ENCODE peak calls at places on chromosomes 13 and 19, in nine cellular contexts. O is AG10803, P is heart right ventricle, S is mammary epithelial cell, D is lung, I is ascending aorta, M is mesothelial cell of epicardium, H is omental fat pad, C is choroid plexus epithelial cell. E is an unnamed sample.

GRCh38 chr13:97224544-97225324 is 2.6 kb downstream of the MBNL2 start:
- DNase-seq in C (peak; percentile 73), D (no peak), P (no peak), I (peak; percentile 77), O (peak; percentile 68), M (no peak), H (no peak), S (peak; percentile 71), E (no peak)

GRCh38 chr19:9406798-9407352 is 28.5 kb downstream of the ZNF266 start:
- DNase-seq in M (no peak), D (peak; percentile 56), P (peak; percentile 82), S (peak; percentile 78), C (peak; percentile 91), I (peak; percentile 69), H (peak; percentile 23), O (peak; percentile 84), E (no peak)

GRCh38 chr19:33406521-33407139 is 33.1 kb downstream of the CEBPG start:
- DNase-seq in C (peak; percentile 63), H (peak; percentile 83), D (peak; percentile 77), P (peak; percentile 71), M (peak; percentile 89), I (peak; percentile 81), O (peak; percentile 37), S (peak; percentile 28), E (peak; percentile 95)

GRCh38 chr13:33250594-33250993 is 35.0 kb downstream of the STARD13 start:
- DNase-seq in S (no peak), O (peak; percentile 67), P (no peak), C (peak; percentile 52), D (no peak), M (no peak), H (no peak), I (no peak), E (no peak)

GRCh38 chr13:66926851-66927524 is 303.1 kb downstream of the PCDH9 start:
- DNase-seq in I (no peak), M (no peak), S (peak; percentile 87), C (peak; percentile 50), O (no peak), H (no peak), P (no peak), D (no peak), E (no peak)

GRCh38 chr13:39575641-39576238 is 27.3 kb downstream of the LHFPL6 start:
- DNase-seq in S (no peak), H (no peak), D (no peak), M (no peak), C (no peak), I (no peak), O (no peak), P (no peak), E (no peak)

GRCh38 chr19:39940221-39940833 is 5.9 kb upstream of the FCGBP start:
- DNase-seq in C (no peak), S (no peak), P (no peak), M (no peak), H (no peak), O (no peak), I (no peak), D (no peak), E (no peak)

GRCh38 chr13:47044842-47045241 is 148.0 kb upstream of the HTR2A start:
- DNase-seq in I (no peak), M (no peak), D (no peak), P (no peak), S (no peak), H (no peak), C (no peak), O (no peak), E (no peak)

GRCh38 chr13:106161186-106161585 is 374.3 kb downstream of the EFNB2 start:
- DNase-seq in P (no peak), D (no peak), I (no peak), H (no peak), M (no peak), S (no peak), O (peak; percentile 19), C (peak; percentile 47), E (no peak)

DNA sequence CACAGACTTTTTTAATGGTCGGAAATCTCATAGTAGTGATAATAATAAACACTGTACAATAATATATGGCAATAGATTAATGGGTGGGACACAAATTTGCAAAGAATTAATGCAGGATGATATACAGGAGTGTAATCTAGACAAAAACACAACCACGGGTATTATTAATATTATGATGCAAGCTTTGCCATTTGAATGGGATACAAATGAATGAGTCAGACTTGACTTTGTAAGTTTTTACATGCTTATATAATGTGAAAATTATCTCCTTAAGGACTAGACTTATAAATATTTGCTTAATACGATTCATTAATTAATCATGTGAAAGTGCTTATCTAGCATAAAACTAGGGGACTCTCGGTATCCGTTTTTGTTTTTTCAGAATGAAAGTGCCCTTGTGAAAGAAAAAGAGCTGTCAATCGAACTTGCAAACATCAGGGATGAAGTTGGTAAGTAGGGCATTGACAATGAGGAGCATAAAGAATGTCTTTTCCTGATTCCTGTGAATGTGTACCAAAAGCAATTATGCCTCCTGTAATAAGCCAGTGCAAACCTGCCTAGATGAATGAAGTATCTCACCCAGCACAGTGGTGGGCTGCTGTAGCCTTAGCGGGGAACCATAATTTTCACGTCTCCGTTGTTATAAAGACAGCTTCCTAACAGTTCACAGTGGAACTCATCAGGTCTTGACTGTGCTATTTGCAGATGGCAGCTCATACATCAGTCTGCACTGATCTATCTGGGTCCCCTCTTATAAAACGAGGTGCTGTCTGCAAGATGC is 155.7 kb downstream of the SLC7A1 start:
- DNase-seq in H (no peak), D (no peak), I (no peak), C (peak; percentile 6), S (no peak), M (no peak), O (no peak), P (no peak), E (no peak)
- TF ChIP-seq CTCF in H (no peak), D (no peak), I (no peak), C (no peak), S (no peak), M (no peak), O (no peak), P (no peak), E (no peak)

GRCh38 chr19:16298334-16298733 is 26.3 kb upstream of the KLF2 start:
- DNase-seq in M (no peak), C (no peak), I (no peak), P (no peak), D (no peak), S (no peak), O (no peak), H (no peak), E (no peak)
- TF ChIP-seq CTCF in M (no peak), C (no peak), I (no peak), P (no peak), D (no peak), S (no peak), O (no peak), H (no peak), E (no peak)

DNA sequence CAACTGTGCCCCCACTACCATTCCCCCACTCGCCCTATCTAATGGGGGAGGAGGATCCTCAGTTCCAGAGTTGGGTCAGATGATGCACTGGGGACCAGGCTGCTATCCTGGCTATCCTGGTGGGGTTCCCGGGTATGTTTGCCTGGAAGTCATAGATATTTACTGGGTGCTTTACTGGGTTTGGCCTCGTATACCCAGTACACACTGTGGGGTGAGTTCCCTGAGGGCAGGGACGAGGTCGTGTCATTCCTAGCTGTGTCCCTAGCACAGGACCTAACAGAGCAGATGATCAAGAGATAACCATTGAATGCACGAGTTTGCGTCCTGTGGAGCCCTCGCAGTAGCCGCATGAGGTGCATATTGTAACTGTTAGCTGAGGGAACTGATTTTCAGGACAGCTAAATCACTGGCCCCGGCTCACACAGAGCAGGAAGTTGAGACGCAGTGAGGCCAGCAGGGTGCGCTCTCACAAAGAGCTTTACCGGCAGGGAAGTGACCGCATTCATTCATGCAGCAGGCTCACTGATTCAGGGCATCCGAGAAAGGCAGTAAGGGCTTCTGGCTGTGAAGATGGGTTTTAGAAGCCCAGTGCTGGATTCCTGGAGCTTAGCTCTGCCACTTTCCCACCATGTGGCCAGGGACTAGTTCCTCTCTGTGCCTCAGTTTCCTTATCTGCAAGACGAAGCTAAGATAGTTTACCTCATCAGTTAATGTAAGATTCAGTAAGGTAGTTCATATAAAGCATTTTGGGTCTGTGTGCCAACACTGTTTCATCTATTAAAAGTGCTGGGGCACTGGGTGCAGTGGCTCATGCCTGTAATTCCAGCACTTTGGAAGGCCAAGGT is 6.0 kb downstream of the RUVBL2 start:
- DNase-seq in H (no peak), I (no peak), S (peak; percentile 52), M (peak; percentile 71), P (peak; percentile 52), O (peak; percentile 74), C (peak; percentile 87), D (peak; percentile 56), E (no peak)
- TF ChIP-seq CTCF in H (no peak), I (peak; percentile 32), S (peak; percentile 79), M (peak; percentile 59), P (peak; percentile 74), O (peak; percentile 82), C (peak; percentile 87), D (peak; percentile 45), E (no peak)

GRCh38 chr19:41172297-41173164 is 20.5 kb upstream of the CYP2S1 start:
- DNase-seq in H (no peak), S (no peak), M (no peak), D (peak; percentile 37), O (no peak), C (no peak), I (no peak), P (no peak), E (no peak)
- TF ChIP-seq CTCF in H (no peak), S (no peak), M (no peak), D (no peak), O (no peak), C (no peak), I (no peak), P (no peak), E (no peak)

DNA sequence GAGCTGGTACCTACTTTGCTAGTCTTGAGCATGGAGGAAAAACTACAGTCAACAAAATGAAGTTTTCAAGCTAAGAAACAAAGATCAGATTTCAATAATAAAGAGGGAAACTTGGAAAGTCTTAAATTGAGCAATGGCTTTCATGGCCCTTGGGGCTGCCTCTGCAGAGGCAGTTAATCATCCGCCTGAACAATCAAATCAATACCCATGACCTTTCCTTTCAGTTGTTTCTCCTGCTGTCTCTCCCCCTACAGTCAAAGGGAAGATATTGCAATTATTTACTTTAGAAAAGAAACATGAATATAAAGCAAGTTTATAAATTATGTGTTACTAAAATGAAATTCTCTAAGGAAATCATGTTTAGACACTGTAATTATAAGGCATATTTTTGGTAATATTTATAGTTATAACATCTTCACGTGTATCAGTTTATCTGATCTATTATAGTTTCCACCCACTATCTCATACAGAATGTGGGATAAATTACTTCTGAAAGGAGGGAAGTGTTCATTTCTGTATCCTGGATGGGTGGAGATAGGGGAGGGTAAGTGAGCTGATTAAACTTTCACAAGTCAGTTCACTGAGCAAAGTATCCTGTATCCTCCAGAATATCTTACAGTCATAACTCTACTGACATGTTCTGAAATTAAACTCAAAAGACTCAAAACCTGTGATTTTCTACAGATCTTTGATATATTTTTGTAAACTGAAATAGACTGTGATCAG is 72.4 kb upstream of the TSC22D1 start:
- DNase-seq in D (no peak), S (peak; percentile 37), O (peak; percentile 29), C (peak; percentile 37), I (no peak), M (no peak), H (no peak), P (no peak), E (no peak)
- TF ChIP-seq CTCF in D (no peak), S (peak; percentile 47), O (peak; percentile 52), C (peak; percentile 57), I (no peak), M (peak; percentile 46), H (no peak), P (peak; percentile 49), E (no peak)

GRCh38 chr13:78586706-78587105 is 16.6 kb downstream of the POU4F1 start:
- DNase-seq in M (no peak), H (no peak), D (no peak), C (no peak), S (no peak), P (no peak), I (no peak), O (no peak), E (no peak)
- TF ChIP-seq CTCF in M (no peak), H (no peak), D (no peak), C (peak; percentile 28), S (peak; percentile 33), P (no peak), I (no peak), O (peak; percentile 12), E (no peak)